ENCODE peak calls at places on chromosomes 5 and 9, in four cellular contexts. X is GM12878, N is WTC11, T is K562. D is an unnamed sample.

GRCh38 chr9:22992781-22993180 is 546.2 kb downstream of the DMRTA1 start:
- DNase-seq in T (no peak), X (no peak), N (no peak), D (no peak)

GRCh38 chr5:67475489-67475888 is 278.9 kb upstream of the CD180 start:
- DNase-seq in X (no peak), N (no peak), T (no peak), D (no peak)

GRCh38 chr9:116417464-116417863 is 263.9 kb downstream of the PAPPA start:
- DNase-seq in X (no peak), T (peak), N (no peak), D (no peak)

GRCh38 chr5:76406567-76407155 is 3.6 kb downstream of the IQGAP2 start:
- DNase-seq in N (no peak), T (peak), X (no peak), D (no peak)

GRCh38 chr5:149724884-149725283 is 5.2 kb upstream of the PPARGC1B start:
- DNase-seq in T (no peak), X (no peak), N (no peak), D (no peak)

GRCh38 chr5:159533197-159533596 is 202.9 kb upstream of the IL12B start:
- DNase-seq in T (no peak), X (no peak), N (no peak), D (no peak)

GRCh38 chr9:105835721-105836120 is 141.4 kb downstream of the TMEM38B start:
- DNase-seq in X (no peak), N (peak), T (no peak), D (no peak)

GRCh38 chr9:14277202-14277601 is 36.7 kb downstream of the NFIB start:
- DNase-seq in T (no peak), X (no peak), N (no peak), D (no peak)

GRCh38 chr5:90866333-90866732 is 307.7 kb downstream of the ADGRV1 start:
- DNase-seq in N (no peak), T (peak), X (no peak), D (peak)

GRCh38 chr9:7246917-7247538 is 489.3 kb downstream of the KDM4C start:
- DNase-seq in N (no peak), T (no peak), X (no peak), D (no peak)

GRCh38 chr9:9942764-9943424 is 669.9 kb downstream of the PTPRD start:
- DNase-seq in T (peak), N (peak), X (peak), D (peak)

GRCh38 chr9:99368341-99369326 is 146.6 kb downstream of the SEC61B start:
- DNase-seq in X (peak), N (no peak), T (no peak), D (no peak)

GRCh38 chr5:78631931-78632330 is 16.6 kb downstream of the LHFPL2 start:
- DNase-seq in X (no peak), N (no peak), T (no peak), D (no peak)

GRCh38 chr5:23507278-23507685 is at the start of gene PRDM9:
- DNase-seq in X (no peak), N (peak), T (peak), D (peak)

GRCh38 chr5:2207966-2208544 is 325.3 kb upstream of the IRX4 start:
- DNase-seq in X (no peak), T (peak), N (peak), D (peak)

GRCh38 chr9:89046832-89047231 is 55.6 kb downstream of the S1PR3 start:
- DNase-seq in N (no peak), X (no peak), T (no peak), D (no peak)

GRCh38 chr5:145984072-145984471 is 47.7 kb downstream of the SH3RF2 start:
- DNase-seq in N (no peak), X (no peak), T (no peak), D (no peak)

GRCh38 chr9:99162759-99163364 is 57.9 kb downstream of the TGFBR1 start:
- DNase-seq in T (peak), X (no peak), N (no peak), D (peak)

GRCh38 chr5:10663531-10664183 is 97.4 kb downstream of the DAP start:
- DNase-seq in T (no peak), N (no peak), X (no peak), D (peak)
- TF ChIP-seq ETV6 in T (no peak), N (no peak), X (no peak), D (no peak)

GRCh38 chr9:130756460-130757152 is 63.0 kb downstream of the EXOSC2 start:
- DNase-seq in N (no peak), X (no peak), T (no peak), D (no peak)
- TF ChIP-seq ETV6 in N (no peak), X (no peak), T (no peak), D (no peak)

DNA sequence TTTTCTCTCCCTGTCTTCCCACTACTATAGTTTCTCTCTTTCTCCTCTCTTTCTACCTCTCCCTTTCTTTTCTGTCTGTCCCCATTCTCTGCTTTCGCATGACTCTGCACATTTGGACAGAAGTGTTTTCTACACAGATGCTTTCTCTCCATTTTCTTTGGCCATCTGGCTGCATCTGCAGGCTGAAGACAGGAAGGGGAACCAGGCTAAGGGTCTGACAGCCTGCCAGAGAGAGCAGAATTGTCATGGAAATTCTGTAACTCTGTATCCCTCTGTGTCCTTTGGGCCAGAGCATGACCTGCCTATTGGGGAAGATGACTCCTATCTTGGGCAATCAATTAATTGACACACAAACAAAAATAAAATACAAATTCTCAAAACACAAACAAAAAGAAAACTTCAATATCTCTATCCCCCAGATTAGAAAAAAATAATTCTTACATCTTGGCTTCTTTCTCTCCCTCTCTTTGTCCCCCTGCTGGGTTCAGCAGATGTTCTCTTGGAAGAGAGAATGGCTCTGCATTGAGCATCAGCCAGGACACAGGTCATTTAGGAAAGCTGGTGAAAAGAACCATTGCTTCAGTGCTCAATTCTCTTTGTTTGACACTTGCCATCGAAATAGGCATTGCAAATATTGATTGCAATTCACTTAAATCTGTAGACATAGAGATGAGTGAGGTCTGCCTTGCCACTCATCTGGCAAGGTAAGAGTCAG is 415.9 kb upstream of the KLF4 start:
- DNase-seq in N (no peak), X (no peak), T (no peak), D (no peak)
- TF ChIP-seq ETV6 in N (no peak), X (no peak), T (no peak), D (no peak)

DNA sequence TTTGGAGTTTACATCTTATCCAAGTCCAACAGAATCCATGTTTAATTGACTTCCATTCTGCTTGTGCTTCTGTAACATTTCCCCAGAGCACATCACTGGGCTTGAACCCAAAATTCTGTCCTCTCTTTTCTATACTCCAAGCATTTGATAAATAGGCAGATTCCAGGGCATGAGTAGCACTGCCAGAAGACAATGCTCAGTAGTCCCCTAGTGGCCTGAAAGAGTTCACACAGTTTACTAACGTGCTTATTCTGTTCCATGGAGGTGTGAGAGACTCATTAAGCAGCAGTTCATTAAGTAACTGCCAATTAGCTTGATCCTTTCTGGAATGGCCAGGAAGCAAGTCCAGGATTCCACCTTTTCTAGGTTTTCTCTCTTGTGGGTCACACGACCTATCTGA is 9.4 kb upstream of the GABRA6 start:
- DNase-seq in T (no peak), N (no peak), X (peak), D (peak)
- TF ChIP-seq ETV6 in T (no peak), N (no peak), X (no peak), D (no peak)

DNA sequence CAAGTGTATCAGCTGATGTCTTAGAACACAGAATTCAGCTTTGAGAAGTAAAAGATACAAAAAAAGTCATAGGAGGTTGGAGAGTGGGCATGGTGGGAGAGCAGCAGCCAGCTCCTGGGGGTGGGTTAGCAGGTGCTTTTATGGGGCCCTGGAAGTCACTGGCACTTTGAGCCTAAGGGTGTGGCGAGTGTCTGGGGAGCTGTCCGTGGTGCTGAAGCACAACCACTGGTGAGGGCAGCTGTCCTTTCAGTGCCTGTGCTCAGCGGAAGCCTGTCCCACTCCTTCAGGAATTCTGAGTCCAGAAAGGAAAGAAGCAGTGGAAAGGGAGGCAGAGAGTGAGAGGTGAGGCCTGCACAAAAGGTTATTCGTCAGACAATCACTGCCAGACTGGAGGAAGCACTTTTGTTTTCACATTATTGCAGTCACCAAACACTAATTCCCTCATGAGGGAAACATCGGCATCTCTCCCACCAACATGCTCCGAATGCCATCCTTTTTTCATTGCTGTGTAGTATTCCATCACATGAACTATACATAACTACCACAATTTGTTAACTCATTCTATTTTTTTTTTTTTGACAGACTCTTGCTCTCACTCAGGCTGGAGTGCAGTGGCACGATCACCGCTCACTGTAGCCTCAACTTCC is 59.4 kb upstream of the RAPGEF1 start:
- DNase-seq in T (peak), X (no peak), N (peak), D (peak)
- TF ChIP-seq ETV6 in T (no peak), X (no peak), N (peak), D (peak)

GRCh38 chr9:102069969-102070368 is 331.5 kb upstream of the GRIN3A start:
- DNase-seq in T (no peak), N (no peak), X (no peak), D (no peak)

DNA sequence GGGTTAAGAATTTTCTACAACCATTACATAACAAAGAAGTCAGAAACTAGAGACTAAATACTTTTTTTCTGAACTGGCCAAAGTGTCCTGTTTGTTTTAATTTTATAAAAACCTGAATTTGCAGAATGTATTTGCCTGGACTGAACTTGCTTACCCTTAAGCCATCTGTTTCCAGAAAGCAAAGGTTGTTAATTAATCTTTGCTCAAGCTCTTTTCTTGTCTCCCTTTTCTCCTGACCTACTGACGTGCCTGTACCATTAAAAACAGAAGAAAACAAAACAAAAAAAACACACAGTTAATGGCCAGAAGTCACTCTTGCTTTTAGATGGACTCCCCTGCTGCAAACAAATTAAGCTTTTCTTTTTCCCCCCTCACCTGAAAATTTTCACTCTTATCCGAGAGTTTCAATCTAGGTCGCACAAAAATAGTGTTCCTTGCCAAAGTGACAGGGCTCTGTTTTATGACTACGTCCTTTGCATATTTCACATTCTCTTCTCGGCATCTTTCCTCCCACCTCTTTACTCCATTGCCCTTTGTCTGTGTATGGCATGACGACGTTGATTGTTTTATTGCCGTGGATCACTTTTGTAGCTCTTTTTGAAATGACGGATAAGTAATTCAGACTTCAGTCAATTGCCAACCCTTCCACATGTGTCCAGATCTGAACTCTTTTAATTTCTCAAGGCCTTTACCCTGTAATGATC is 333.8 kb upstream of the GRIN3A start:
- DNase-seq in N (no peak), X (no peak), T (no peak), D (no peak)
- TF ChIP-seq ETV6 in N (no peak), X (no peak), T (no peak), D (no peak)

DNA sequence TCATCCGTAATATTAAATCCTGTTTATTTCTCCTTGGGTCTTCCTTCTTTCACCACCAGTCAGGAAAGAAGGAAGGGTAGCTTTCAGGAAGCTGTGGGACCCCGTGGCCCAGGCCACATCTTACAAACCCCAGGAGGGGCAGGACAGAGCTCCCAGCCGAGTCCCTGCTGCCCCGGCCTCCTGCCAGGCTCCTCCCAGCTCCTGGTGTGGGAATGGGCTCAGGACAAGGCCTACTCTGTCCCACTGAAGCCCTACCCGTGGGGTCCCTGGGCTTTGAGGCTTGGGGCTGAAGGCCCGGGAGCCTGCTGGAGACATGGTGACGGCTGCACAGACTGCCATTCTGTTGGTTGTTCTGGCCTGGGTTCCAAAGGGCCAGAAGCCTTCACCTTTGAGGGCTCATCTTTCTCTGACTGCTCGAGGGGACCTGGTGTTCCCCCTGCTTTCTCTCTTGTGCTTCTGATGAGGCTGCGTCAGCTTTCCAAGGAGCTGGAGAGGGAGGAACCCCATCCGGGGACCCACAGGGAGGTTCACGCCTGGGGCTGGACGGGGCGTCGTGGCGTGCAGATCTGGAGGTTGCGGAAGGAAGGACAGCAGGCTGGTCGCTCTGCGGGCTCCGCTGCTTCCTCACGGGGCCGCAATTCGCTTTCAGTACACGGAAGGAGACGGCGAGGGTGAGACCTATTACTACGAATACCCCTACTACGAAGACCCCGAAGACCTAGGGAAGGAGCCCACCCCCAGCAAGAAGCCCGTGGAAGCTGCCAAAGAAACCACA is 86.6 kb downstream of the COL5A1 start:
- DNase-seq in X (no peak), N (no peak), T (no peak), D (no peak)
- TF ChIP-seq ETV6 in X (no peak), N (no peak), T (no peak), D (no peak)

GRCh38 chr9:137224850-137225694 is at the start of gene CYSRT1:
- DNase-seq in T (no peak), X (no peak), N (peak), D (no peak)
- TF ChIP-seq ETV6 in T (no peak), X (no peak), N (no peak), D (no peak)

GRCh38 chr9:93205045-93205768 is 21.3 kb downstream of the WNK2 start:
- DNase-seq in N (no peak), T (no peak), X (no peak), D (peak)
- TF ChIP-seq ETV6 in N (no peak), T (no peak), X (no peak), D (no peak)